ENCODE peak calls at places on chromosome 11, in nine cellular contexts. Y, X, H, K, D, Q, N, E and B are unnamed samples.

GRCh38 chr11:123045101-123045500 is 16.8 kb downstream of the HSPA8 start:
- DNase-seq in Y (no peak), D (no peak), X (no peak), Q (no peak), K (no peak), E (no peak), N (no peak), H (no peak), B (no peak)

GRCh38 chr11:11821899-11822298 is 19.9 kb upstream of the USP47 start:
- DNase-seq in K (no peak), Q (no peak), D (no peak), E (no peak), Y (no peak), H (no peak), N (no peak), X (no peak), B (no peak)

GRCh38 chr11:44893250-44894216 is 57.1 kb downstream of the TP53I11 start:
- DNase-seq in H (no peak), Y (no peak), N (no peak), K (no peak), D (no peak), E (no peak), X (no peak), Q (no peak), B (no peak)

GRCh38 chr11:2539761-2540520 is 95.1 kb downstream of the KCNQ1 start:
- DNase-seq in Q (no peak), X (no peak), D (no peak), N (no peak), Y (no peak), K (no peak), E (no peak), H (peak), B (peak)

GRCh38 chr11:8249482-8249881 is 14.2 kb downstream of the LMO1 start:
- DNase-seq in N (no peak), E (no peak), Q (no peak), D (no peak), Y (no peak), H (no peak), K (no peak), X (no peak), B (no peak)

GRCh38 chr11:86151188-86152005 is 82.5 kb upstream of the PICALM start:
- DNase-seq in E (no peak), D (peak), H (peak), Q (no peak), X (no peak), Y (no peak), K (peak), N (no peak), B (no peak)

GRCh38 chr11:78361228-78361627 is 56.4 kb downstream of the GAB2 start:
- DNase-seq in N (no peak), D (no peak), E (no peak), Y (no peak), Q (no peak), X (no peak), K (no peak), H (no peak), B (no peak)

GRCh38 chr11:27472398-27473016 is at the start of gene LGR4:
- DNase-seq in Q (peak), X (peak), N (peak), H (peak), E (peak), D (peak), K (peak), Y (peak), B (peak)

GRCh38 chr11:132621976-132622375 is 910.3 kb downstream of the OPCML start:
- DNase-seq in H (no peak), X (no peak), E (no peak), Y (no peak), N (no peak), K (no peak), Q (no peak), D (no peak), B (no peak)

GRCh38 chr11:69234740-69235710 is 58.9 kb upstream of the MYEOV start:
- DNase-seq in E (peak), K (no peak), D (peak), Y (no peak), N (no peak), H (peak), Q (no peak), X (no peak), B (no peak)

GRCh38 chr11:11107081-11107480 is 246.0 kb downstream of the CSNK2A3 start:
- DNase-seq in Y (no peak), H (no peak), X (no peak), D (no peak), E (no peak), N (no peak), K (no peak), Q (no peak), B (no peak)

GRCh38 chr11:59766542-59766941 is 11.4 kb downstream of the STX3 start:
- DNase-seq in E (no peak), Y (no peak), Q (no peak), D (no peak), K (no peak), X (no peak), H (no peak), N (no peak), B (no peak)

GRCh38 chr11:62501432-62501891 is 45.1 kb downstream of the AHNAK start:
- DNase-seq in D (no peak), Q (no peak), E (no peak), K (peak), H (no peak), Y (no peak), N (no peak), X (no peak), B (no peak)

GRCh38 chr11:34250732-34251639 is 106.8 kb downstream of the ABTB2 start:
- DNase-seq in H (peak), N (peak), K (no peak), E (peak), X (no peak), Q (peak), D (peak), Y (peak), B (peak)

GRCh38 chr11:128532016-128532570 is 55.3 kb downstream of the ETS1 start:
- DNase-seq in H (no peak), N (no peak), X (no peak), Q (no peak), Y (no peak), D (no peak), K (peak), E (no peak), B (no peak)

GRCh38 chr11:8252388-8252787 is 11.3 kb downstream of the LMO1 start:
- DNase-seq in H (no peak), D (peak), E (peak), K (no peak), Q (no peak), N (no peak), X (no peak), Y (no peak), B (peak)

GRCh38 chr11:75200531-75200930 is 40.0 kb upstream of the TPBGL start:
- DNase-seq in N (no peak), E (no peak), Q (no peak), D (no peak), H (no peak), Y (no peak), K (no peak), X (no peak), B (peak)

GRCh38 chr11:32890843-32891656 is 1.6 kb upstream of the QSER1 start:
- DNase-seq in Q (no peak), K (no peak), E (no peak), N (no peak), D (no peak), X (no peak), Y (no peak), H (no peak), B (no peak)